ENCODE peak calls at places on chromosomes 16 and 17, in eight cellular contexts. F, Y, C, Z, O, A, S and X are unnamed samples.
A peak's percentile ranks its signal among the peaks of the same experiment; 100 is the strongest.

GRCh38 chr17:44627513-44627912 is 28.8 kb upstream of the MEIOC start:
- DNase-seq in F (no peak), Y (no peak), C (no peak), Z (no peak), O (no peak), A (no peak), S (no peak), X (no peak)

GRCh38 chr16:66563574-66564334 is 2.5 kb upstream of the CMTM1 start:
- DNase-seq in F (no peak), Y (peak; percentile 41), C (no peak), Z (no peak), O (no peak), A (no peak), S (no peak), X (no peak)

GRCh38 chr17:56733833-56734232 is 99.9 kb downstream of the C17orf67 start:
- DNase-seq in F (no peak), Y (no peak), C (no peak), Z (no peak), O (no peak), A (no peak), S (no peak), X (no peak)

GRCh38 chr17:17823433-17824118 is 13.2 kb downstream of the SREBF1 start:
- DNase-seq in F (peak; percentile 88), Y (peak; percentile 84), C (peak; percentile 63), Z (peak; percentile 85), O (peak; percentile 89), A (no peak), S (peak; percentile 99), X (peak; percentile 68)

GRCh38 chr16:30378236-30379164 is 3.9 kb downstream of the SEPTIN1 start:
- DNase-seq in F (peak; percentile 100), Y (peak; percentile 99), C (peak; percentile 91), Z (peak; percentile 98), O (peak; percentile 99), A (peak; percentile 98), S (peak; percentile 96), X (peak; percentile 99)

GRCh38 chr17:78812849-78813248 is 27.8 kb downstream of the USP36 start:
- DNase-seq in F (no peak), Y (no peak), C (no peak), Z (peak; percentile 66), O (no peak), A (no peak), S (no peak), X (no peak)

GRCh38 chr17:60545465-60546191 is 19.6 kb upstream of the APPBP2 start:
- DNase-seq in F (no peak), Y (no peak), C (no peak), Z (no peak), O (no peak), A (no peak), S (no peak), X (no peak)

GRCh38 chr16:6016530-6017184 is 919.1 kb upstream of the EEF2KMT start:
- DNase-seq in F (no peak), Y (no peak), C (no peak), Z (no peak), O (no peak), A (no peak), S (no peak), X (no peak)

GRCh38 chr17:12463102-12463501 is 202.6 kb upstream of the MYOCD start:
- DNase-seq in F (no peak), Y (no peak), C (no peak), Z (no peak), O (no peak), A (no peak), S (no peak), X (no peak)

GRCh38 chr17:65340401-65340800 is 203.2 kb downstream of the RGS9 start:
- DNase-seq in F (no peak), Y (no peak), C (no peak), Z (no peak), O (no peak), A (no peak), S (no peak), X (no peak)

GRCh38 chr16:2691491-2692248 is 9.3 kb downstream of the KCTD5 start:
- DNase-seq in F (no peak), Y (no peak), C (no peak), Z (no peak), O (peak; percentile 80), A (no peak), S (no peak), X (no peak)

GRCh38 chr16:78684655-78685400 is 585.4 kb downstream of the WWOX start:
- DNase-seq in F (no peak), Y (no peak), C (no peak), Z (no peak), O (no peak), A (no peak), S (no peak), X (no peak)

GRCh38 chr17:15479697-15480096 is 12.3 kb upstream of the CDRT4 start:
- DNase-seq in F (no peak), Y (no peak), C (no peak), Z (no peak), O (no peak), A (no peak), S (no peak), X (no peak)

GRCh38 chr16:83926726-83927397 is 26.2 kb upstream of the OSGIN1 start:
- DNase-seq in F (peak; percentile 90), Y (peak; percentile 63), C (no peak), Z (no peak), O (peak; percentile 85), A (no peak), S (peak; percentile 63), X (peak; percentile 58)

GRCh38 chr17:78973792-78974520 is 5.8 kb downstream of the LGALS3BP start:
- DNase-seq in F (no peak), Y (no peak), C (no peak), Z (no peak), O (no peak), A (no peak), S (peak; percentile 21), X (no peak)

GRCh38 chr16:23072084-23072599 is 77.1 kb downstream of the USP31 start:
- DNase-seq in F (no peak), Y (no peak), C (no peak), Z (no peak), O (peak; percentile 80), A (no peak), S (no peak), X (no peak)

GRCh38 chr17:7041607-7042506 is 2.0 kb downstream of the SLC16A11 start:
- DNase-seq in F (peak; percentile 65), Y (no peak), C (no peak), Z (no peak), O (no peak), A (no peak), S (peak; percentile 40), X (no peak)

GRCh38 chr16:25606069-25606468 is 85.7 kb upstream of the HS3ST4 start:
- DNase-seq in F (no peak), Y (no peak), C (no peak), Z (no peak), O (no peak), A (no peak), S (no peak), X (no peak)

GRCh38 chr17:78879679-78880186 is 23.3 kb downstream of the CEP295NL start:
- DNase-seq in F (peak; percentile 63), Y (peak; percentile 29), C (no peak), Z (no peak), O (no peak), A (no peak), S (no peak), X (no peak)

GRCh38 chr17:15945493-15946209 is 721 bp downstream of the ADORA2B start:
- DNase-seq in F (no peak), Y (peak; percentile 44), C (no peak), Z (no peak), O (no peak), A (no peak), S (no peak), X (no peak)

GRCh38 chr16:851209-851810 is 50.8 kb upstream of the GNG13 start:
- DNase-seq in F (no peak), Y (no peak), C (no peak), Z (no peak), O (no peak), A (no peak), S (no peak), X (no peak)

GRCh38 chr17:83083368-83084201 is 4.2 kb downstream of the METRNL start:
- DNase-seq in F (peak; percentile 81), Y (peak; percentile 86), C (no peak), Z (peak; percentile 80), O (no peak), A (peak; percentile 41), S (no peak), X (no peak)

GRCh38 chr17:15921640-15922039 is 23.3 kb upstream of the ADORA2B start:
- DNase-seq in F (no peak), Y (no peak), C (no peak), Z (no peak), O (no peak), A (no peak), S (no peak), X (no peak)

GRCh38 chr16:89187337-89188063 is 12.8 kb downstream of the SLC22A31 start:
- DNase-seq in F (peak; percentile 71), Y (peak; percentile 51), C (no peak), Z (peak; percentile 75), O (no peak), A (no peak), S (no peak), X (no peak)

GRCh38 chr17:69466905-69467630 is 52.6 kb downstream of the MAP2K6 start:
- DNase-seq in F (no peak), Y (no peak), C (no peak), Z (no peak), O (no peak), A (no peak), S (no peak), X (no peak)

GRCh38 chr16:24873028-24873427 is 27.3 kb downstream of the SLC5A11 start:
- DNase-seq in F (no peak), Y (no peak), C (no peak), Z (no peak), O (no peak), A (no peak), S (no peak), X (no peak)

GRCh38 chr17:37698132-37698615 is 46.7 kb downstream of the HNF1B start:
- DNase-seq in F (no peak), Y (peak; percentile 35), C (no peak), Z (no peak), O (no peak), A (no peak), S (no peak), X (no peak)

GRCh38 chr16:6193718-6194117 is 1096.1 kb upstream of the EEF2KMT start:
- DNase-seq in F (no peak), Y (no peak), C (no peak), Z (no peak), O (no peak), A (no peak), S (no peak), X (no peak)

GRCh38 chr17:44220211-44221071 is 966 bp upstream of the UBTF start:
- DNase-seq in F (peak; percentile 81), Y (peak; percentile 61), C (no peak), Z (peak; percentile 78), O (peak; percentile 52), A (no peak), S (peak; percentile 78), X (peak; percentile 70)

GRCh38 chr17:30238387-30239088 is 3.0 kb upstream of the SLC6A4 start:
- DNase-seq in F (peak; percentile 48), Y (no peak), C (no peak), Z (no peak), O (no peak), A (no peak), S (no peak), X (no peak)

GRCh38 chr17:35170968-35171771 is 23.0 kb downstream of the SLC35G3 start:
- DNase-seq in F (peak; percentile 34), Y (peak; percentile 20), C (no peak), Z (peak; percentile 41), O (no peak), A (no peak), S (no peak), X (no peak)

GRCh38 chr17:49565948-49566491 is 9.7 kb upstream of the NXPH3 start:
- DNase-seq in F (peak; percentile 57), Y (no peak), C (no peak), Z (no peak), O (peak; percentile 87), A (no peak), S (no peak), X (no peak)